ENCODE peak calls at places on chromosomes 3 and 15, in eight cellular contexts. One of them, this sample, is unnamed.

GRCh38 chr3:38147434-38147833 is 9.0 kb downstream of the MYD88 start:
- DNase-seq in cardiac muscle cell: no peak
- DNase-seq in A549: no peak
- DNase-seq in endothelial cell of umbilical vein: no peak
- DNase-seq in esophagus squamous epithelium: no peak
- DNase-seq in adrenal gland: no peak
- DNase-seq in SK-N-SH: no peak
- DNase-seq in lower lobe of right lung: no peak
- DNase-seq in this sample: no peak

GRCh38 chr15:99614749-99615288 is 49.0 kb downstream of the MEF2A start:
- DNase-seq in cardiac muscle cell: no peak
- DNase-seq in A549: no peak
- DNase-seq in endothelial cell of umbilical vein: no peak
- DNase-seq in esophagus squamous epithelium: no peak
- DNase-seq in adrenal gland: no peak
- DNase-seq in SK-N-SH: no peak
- DNase-seq in lower lobe of right lung: no peak
- DNase-seq in this sample: no peak

GRCh38 chr15:66578286-66578875 is 12.6 kb upstream of the LCTL start:
- DNase-seq in cardiac muscle cell: peak
- DNase-seq in A549: no peak
- DNase-seq in endothelial cell of umbilical vein: peak
- DNase-seq in esophagus squamous epithelium: no peak
- DNase-seq in adrenal gland: no peak
- DNase-seq in SK-N-SH: no peak
- DNase-seq in lower lobe of right lung: no peak
- DNase-seq in this sample: no peak

GRCh38 chr3:69012836-69013255 is 638 bp downstream of the EOGT start:
- DNase-seq in cardiac muscle cell: peak
- DNase-seq in A549: peak
- DNase-seq in endothelial cell of umbilical vein: peak
- DNase-seq in esophagus squamous epithelium: no peak
- DNase-seq in adrenal gland: peak
- DNase-seq in SK-N-SH: peak
- DNase-seq in lower lobe of right lung: peak
- DNase-seq in this sample: no peak

GRCh38 chr15:40894689-40895308 is 549 bp downstream of the VPS18 start:
- DNase-seq in cardiac muscle cell: peak
- DNase-seq in A549: peak
- DNase-seq in endothelial cell of umbilical vein: peak
- DNase-seq in esophagus squamous epithelium: no peak
- DNase-seq in adrenal gland: peak
- DNase-seq in SK-N-SH: peak
- DNase-seq in lower lobe of right lung: peak
- DNase-seq in this sample: no peak

GRCh38 chr3:67389176-67389575 is 265.2 kb downstream of the SUCLG2 start:
- DNase-seq in cardiac muscle cell: no peak
- DNase-seq in A549: no peak
- DNase-seq in endothelial cell of umbilical vein: no peak
- DNase-seq in esophagus squamous epithelium: no peak
- DNase-seq in adrenal gland: no peak
- DNase-seq in SK-N-SH: no peak
- DNase-seq in lower lobe of right lung: no peak
- DNase-seq in this sample: no peak

GRCh38 chr3:150635526-150635925 is 32.4 kb downstream of the SELENOT start:
- DNase-seq in cardiac muscle cell: peak
- DNase-seq in A549: no peak
- DNase-seq in endothelial cell of umbilical vein: peak
- DNase-seq in esophagus squamous epithelium: no peak
- DNase-seq in adrenal gland: no peak
- DNase-seq in SK-N-SH: no peak
- DNase-seq in lower lobe of right lung: no peak
- DNase-seq in this sample: no peak

GRCh38 chr3:73461582-73461981 is 163.2 kb downstream of the PDZRN3 start:
- DNase-seq in cardiac muscle cell: peak
- DNase-seq in A549: no peak
- DNase-seq in endothelial cell of umbilical vein: no peak
- DNase-seq in esophagus squamous epithelium: no peak
- DNase-seq in adrenal gland: peak
- DNase-seq in SK-N-SH: no peak
- DNase-seq in lower lobe of right lung: no peak
- DNase-seq in this sample: no peak

GRCh38 chr15:51080286-51080685 is 14.4 kb downstream of the TNFAIP8L3 start:
- DNase-seq in cardiac muscle cell: no peak
- DNase-seq in A549: no peak
- DNase-seq in endothelial cell of umbilical vein: no peak
- DNase-seq in esophagus squamous epithelium: no peak
- DNase-seq in adrenal gland: no peak
- DNase-seq in SK-N-SH: no peak
- DNase-seq in lower lobe of right lung: no peak
- DNase-seq in this sample: no peak

GRCh38 chr15:32643907-32644445 is 2.5 kb downstream of the SCG5 start:
- DNase-seq in cardiac muscle cell: no peak
- DNase-seq in A549: no peak
- DNase-seq in endothelial cell of umbilical vein: peak
- DNase-seq in esophagus squamous epithelium: no peak
- DNase-seq in adrenal gland: no peak
- DNase-seq in SK-N-SH: no peak
- DNase-seq in lower lobe of right lung: no peak
- DNase-seq in this sample: no peak

GRCh38 chr3:20185364-20185732 is 658 bp downstream of the SGO1 start:
- DNase-seq in cardiac muscle cell: peak
- DNase-seq in A549: no peak
- DNase-seq in endothelial cell of umbilical vein: peak
- DNase-seq in esophagus squamous epithelium: no peak
- DNase-seq in adrenal gland: no peak
- DNase-seq in SK-N-SH: peak
- DNase-seq in lower lobe of right lung: no peak
- DNase-seq in this sample: no peak

GRCh38 chr3:161345023-161345422 is 26.3 kb downstream of the SPTSSB start:
- DNase-seq in cardiac muscle cell: no peak
- DNase-seq in A549: no peak
- DNase-seq in endothelial cell of umbilical vein: no peak
- DNase-seq in esophagus squamous epithelium: no peak
- DNase-seq in adrenal gland: no peak
- DNase-seq in SK-N-SH: no peak
- DNase-seq in lower lobe of right lung: no peak
- DNase-seq in this sample: no peak

GRCh38 chr3:46893763-46894162 is 16.2 kb downstream of the PTH1R start:
- DNase-seq in cardiac muscle cell: no peak
- DNase-seq in A549: no peak
- DNase-seq in endothelial cell of umbilical vein: no peak
- DNase-seq in esophagus squamous epithelium: no peak
- DNase-seq in adrenal gland: no peak
- DNase-seq in SK-N-SH: no peak
- DNase-seq in lower lobe of right lung: peak
- DNase-seq in this sample: no peak

GRCh38 chr15:77503240-77503639 is 82.6 kb downstream of the HMG20A start:
- DNase-seq in cardiac muscle cell: no peak
- DNase-seq in A549: no peak
- DNase-seq in endothelial cell of umbilical vein: no peak
- DNase-seq in esophagus squamous epithelium: no peak
- DNase-seq in adrenal gland: no peak
- DNase-seq in SK-N-SH: no peak
- DNase-seq in lower lobe of right lung: no peak
- DNase-seq in this sample: peak

GRCh38 chr3:124833710-124834332 is 53.3 kb downstream of the ITGB5 start:
- DNase-seq in cardiac muscle cell: no peak
- DNase-seq in A549: no peak
- DNase-seq in endothelial cell of umbilical vein: no peak
- DNase-seq in esophagus squamous epithelium: no peak
- DNase-seq in adrenal gland: no peak
- DNase-seq in SK-N-SH: no peak
- DNase-seq in lower lobe of right lung: no peak
- DNase-seq in this sample: no peak

GRCh38 chr3:48430359-48431101 is 644 bp upstream of the PLXNB1 start:
- DNase-seq in cardiac muscle cell: peak
- DNase-seq in A549: no peak
- DNase-seq in endothelial cell of umbilical vein: no peak
- DNase-seq in esophagus squamous epithelium: no peak
- DNase-seq in adrenal gland: no peak
- DNase-seq in SK-N-SH: no peak
- DNase-seq in lower lobe of right lung: peak
- DNase-seq in this sample: no peak

GRCh38 chr3:188036375-188036985 is 117.5 kb upstream of the LPP start:
- DNase-seq in cardiac muscle cell: no peak
- DNase-seq in A549: no peak
- DNase-seq in endothelial cell of umbilical vein: no peak
- DNase-seq in esophagus squamous epithelium: no peak
- DNase-seq in adrenal gland: no peak
- DNase-seq in SK-N-SH: no peak
- DNase-seq in lower lobe of right lung: no peak
- DNase-seq in this sample: peak

GRCh38 chr15:58387130-58387529 is 44.7 kb upstream of the LIPC start:
- DNase-seq in cardiac muscle cell: peak
- DNase-seq in A549: no peak
- DNase-seq in endothelial cell of umbilical vein: no peak
- DNase-seq in esophagus squamous epithelium: no peak
- DNase-seq in adrenal gland: no peak
- DNase-seq in SK-N-SH: no peak
- DNase-seq in lower lobe of right lung: no peak
- DNase-seq in this sample: no peak

GRCh38 chr3:65024148-65024547 is 336.3 kb upstream of the ADAMTS9 start:
- DNase-seq in cardiac muscle cell: no peak
- DNase-seq in A549: no peak
- DNase-seq in endothelial cell of umbilical vein: no peak
- DNase-seq in esophagus squamous epithelium: no peak
- DNase-seq in adrenal gland: no peak
- DNase-seq in SK-N-SH: no peak
- DNase-seq in lower lobe of right lung: no peak
- DNase-seq in this sample: no peak

GRCh38 chr15:90230610-90231009 is 3.1 kb downstream of the CIB1 start:
- DNase-seq in cardiac muscle cell: no peak
- DNase-seq in A549: no peak
- DNase-seq in endothelial cell of umbilical vein: no peak
- DNase-seq in esophagus squamous epithelium: no peak
- DNase-seq in adrenal gland: no peak
- DNase-seq in SK-N-SH: no peak
- DNase-seq in lower lobe of right lung: no peak
- DNase-seq in this sample: no peak

GRCh38 chr3:134332344-134332743 is 41.9 kb downstream of the AMOTL2 start:
- DNase-seq in cardiac muscle cell: no peak
- DNase-seq in A549: no peak
- DNase-seq in endothelial cell of umbilical vein: no peak
- DNase-seq in esophagus squamous epithelium: no peak
- DNase-seq in adrenal gland: no peak
- DNase-seq in SK-N-SH: no peak
- DNase-seq in lower lobe of right lung: no peak
- DNase-seq in this sample: no peak

DNA sequence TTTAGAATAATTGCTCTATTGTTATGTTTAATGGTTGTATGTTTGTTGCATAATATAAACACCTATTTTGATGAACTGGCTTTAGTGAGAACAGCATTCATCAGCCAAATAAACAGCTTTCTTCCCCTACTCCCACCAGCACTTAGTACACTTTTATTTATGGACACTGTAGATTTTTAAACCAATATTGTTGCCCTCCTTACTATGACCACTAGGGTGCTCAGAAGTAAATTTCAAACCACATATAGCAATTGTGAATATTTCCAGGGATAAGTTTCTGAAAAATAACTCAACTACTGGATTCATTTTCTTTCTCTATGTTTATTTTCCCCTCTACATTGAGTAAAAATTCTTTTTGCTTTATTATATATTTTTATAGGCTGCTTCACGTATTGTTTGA is 84.7 kb upstream of the PTX3 start:
- DNase-seq in cardiac muscle cell: no peak
- DNase-seq in A549: no peak
- DNase-seq in endothelial cell of umbilical vein: no peak
- DNase-seq in esophagus squamous epithelium: no peak
- DNase-seq in adrenal gland: no peak
- DNase-seq in SK-N-SH: no peak
- DNase-seq in lower lobe of right lung: no peak
- DNase-seq in this sample: no peak
- TF ChIP-seq CTCF in cardiac muscle cell: peak
- TF ChIP-seq CTCF in A549: no peak
- TF ChIP-seq CTCF in endothelial cell of umbilical vein: peak
- TF ChIP-seq CTCF in esophagus squamous epithelium: no peak
- TF ChIP-seq CTCF in adrenal gland: no peak
- TF ChIP-seq CTCF in SK-N-SH: peak
- TF ChIP-seq CTCF in lower lobe of right lung: peak
- TF ChIP-seq CTCF in this sample: peak

GRCh38 chr3:49928511-49929017 is 1.0 kb downstream of the MON1A start:
- DNase-seq in cardiac muscle cell: no peak
- DNase-seq in A549: no peak
- DNase-seq in endothelial cell of umbilical vein: no peak
- DNase-seq in esophagus squamous epithelium: no peak
- DNase-seq in adrenal gland: peak
- DNase-seq in SK-N-SH: no peak
- DNase-seq in lower lobe of right lung: no peak
- DNase-seq in this sample: no peak
- H3K4me3 ChIP-seq in cardiac muscle cell: no peak
- H3K4me3 ChIP-seq in A549: no peak
- H3K4me3 ChIP-seq in endothelial cell of umbilical vein: no peak
- H3K4me3 ChIP-seq in esophagus squamous epithelium: peak
- H3K4me3 ChIP-seq in adrenal gland: no peak
- H3K4me3 ChIP-seq in SK-N-SH: no peak
- H3K4me3 ChIP-seq in lower lobe of right lung: peak
- H3K4me3 ChIP-seq in this sample: peak

DNA sequence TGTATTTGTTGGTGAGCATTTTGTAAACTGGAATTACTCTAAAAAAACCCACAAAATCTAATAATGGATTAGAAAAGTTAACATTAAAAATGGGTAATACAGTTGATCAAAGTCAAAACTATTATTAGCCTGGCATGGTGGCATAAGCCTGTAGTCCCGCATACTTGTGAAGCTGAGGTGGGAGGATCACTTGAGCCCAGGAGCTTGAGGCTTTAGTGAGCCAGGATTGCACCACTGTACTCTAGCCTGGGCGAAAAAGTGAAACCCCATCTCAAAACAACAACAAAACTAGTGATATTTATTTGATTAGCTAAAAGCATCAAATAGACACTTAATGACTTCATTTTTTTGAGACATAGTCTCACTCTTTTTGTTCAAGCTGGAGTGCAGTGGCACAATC is 3.6 kb downstream of the SNX1 start:
- DNase-seq in cardiac muscle cell: no peak
- DNase-seq in A549: no peak
- DNase-seq in endothelial cell of umbilical vein: no peak
- DNase-seq in esophagus squamous epithelium: no peak
- DNase-seq in adrenal gland: no peak
- DNase-seq in SK-N-SH: no peak
- DNase-seq in lower lobe of right lung: no peak
- DNase-seq in this sample: no peak
- TF ChIP-seq CTCF in cardiac muscle cell: no peak
- TF ChIP-seq CTCF in A549: no peak
- TF ChIP-seq CTCF in endothelial cell of umbilical vein: no peak
- TF ChIP-seq CTCF in esophagus squamous epithelium: no peak
- TF ChIP-seq CTCF in adrenal gland: no peak
- TF ChIP-seq CTCF in SK-N-SH: no peak
- TF ChIP-seq CTCF in lower lobe of right lung: no peak
- TF ChIP-seq CTCF in this sample: no peak

DNA sequence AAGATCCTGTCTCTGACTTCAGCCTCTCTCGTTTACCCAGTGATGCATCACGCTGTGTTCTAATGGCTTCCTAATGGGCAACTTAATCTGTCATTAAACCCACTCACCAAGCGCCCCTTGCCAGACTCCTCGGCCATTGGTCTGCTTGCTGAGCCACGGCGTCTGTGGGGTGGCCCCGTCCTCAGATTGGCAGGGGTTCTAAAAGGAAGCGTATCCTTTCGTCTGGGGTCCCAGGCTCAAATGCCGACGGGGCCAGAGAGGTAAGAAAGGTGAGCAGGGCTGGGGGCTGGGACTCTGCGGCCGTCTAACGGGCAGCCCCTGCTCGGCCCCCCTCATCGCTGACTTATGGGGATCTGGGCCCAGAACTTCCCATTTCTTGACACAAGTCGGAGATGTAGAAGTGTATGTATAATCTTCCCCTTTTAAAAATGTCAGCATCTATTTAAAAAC is 315.1 kb upstream of the PROK2 start:
- DNase-seq in cardiac muscle cell: no peak
- DNase-seq in A549: no peak
- DNase-seq in endothelial cell of umbilical vein: no peak
- DNase-seq in esophagus squamous epithelium: no peak
- DNase-seq in adrenal gland: no peak
- DNase-seq in SK-N-SH: peak
- DNase-seq in lower lobe of right lung: no peak
- DNase-seq in this sample: no peak
- H3K4me3 ChIP-seq in cardiac muscle cell: peak
- H3K4me3 ChIP-seq in A549: no peak
- H3K4me3 ChIP-seq in endothelial cell of umbilical vein: no peak
- H3K4me3 ChIP-seq in esophagus squamous epithelium: peak
- H3K4me3 ChIP-seq in adrenal gland: no peak
- H3K4me3 ChIP-seq in SK-N-SH: no peak
- H3K4me3 ChIP-seq in lower lobe of right lung: peak
- H3K4me3 ChIP-seq in this sample: no peak